ENCODE peak calls at places on chromosome 6, in six cellular contexts. O, Z, H, K, W and T are unnamed samples.
A peak's percentile ranks its signal among the peaks of the same experiment; 100 is the strongest.

GRCh38 chr6:148935705-148936306 is 189.0 kb downstream of the UST start:
- DNase-seq in O (no peak), Z (no peak), H (no peak), K (no peak), W (no peak), T (no peak)

GRCh38 chr6:4250645-4251044 is 115.3 kb upstream of the ECI2 start:
- DNase-seq in O (no peak), Z (no peak), H (no peak), K (no peak), W (no peak), T (no peak)

GRCh38 chr6:169165031-169165430 is 88.6 kb downstream of the THBS2 start:
- DNase-seq in O (peak; percentile 8), Z (no peak), H (no peak), K (no peak), W (no peak), T (no peak)

GRCh38 chr6:43838276-43839036 is 68.4 kb downstream of the VEGFA start:
- DNase-seq in O (peak; percentile 62), Z (peak; percentile 22), H (no peak), K (peak; percentile 76), W (peak; percentile 41), T (peak; percentile 43)

GRCh38 chr6:74785236-74785635 is 420.6 kb downstream of the COL12A1 start:
- DNase-seq in O (no peak), Z (no peak), H (no peak), K (no peak), W (no peak), T (no peak)

GRCh38 chr6:45196121-45196520 is 132.0 kb upstream of the RUNX2 start:
- DNase-seq in O (no peak), Z (no peak), H (no peak), K (no peak), W (no peak), T (no peak)

GRCh38 chr6:123744840-123745239 is 58.8 kb upstream of the NKAIN2 start:
- DNase-seq in O (no peak), Z (no peak), H (no peak), K (no peak), W (no peak), T (no peak)

GRCh38 chr6:84193140-84193708 is 34.2 kb downstream of the CEP162 start:
- DNase-seq in O (no peak), Z (peak; percentile 85), H (no peak), K (no peak), W (no peak), T (no peak)

GRCh38 chr6:148612043-148612442 is 134.8 kb upstream of the UST start:
- DNase-seq in O (no peak), Z (no peak), H (no peak), K (no peak), W (no peak), T (no peak)

GRCh38 chr6:139482184-139482751 is 107.8 kb upstream of the CITED2 start:
- DNase-seq in O (no peak), Z (no peak), H (no peak), K (no peak), W (no peak), T (no peak)

GRCh38 chr6:113169484-113169883 is 687.7 kb upstream of the MARCKS start:
- DNase-seq in O (no peak), Z (no peak), H (no peak), K (no peak), W (no peak), T (no peak)

DNA sequence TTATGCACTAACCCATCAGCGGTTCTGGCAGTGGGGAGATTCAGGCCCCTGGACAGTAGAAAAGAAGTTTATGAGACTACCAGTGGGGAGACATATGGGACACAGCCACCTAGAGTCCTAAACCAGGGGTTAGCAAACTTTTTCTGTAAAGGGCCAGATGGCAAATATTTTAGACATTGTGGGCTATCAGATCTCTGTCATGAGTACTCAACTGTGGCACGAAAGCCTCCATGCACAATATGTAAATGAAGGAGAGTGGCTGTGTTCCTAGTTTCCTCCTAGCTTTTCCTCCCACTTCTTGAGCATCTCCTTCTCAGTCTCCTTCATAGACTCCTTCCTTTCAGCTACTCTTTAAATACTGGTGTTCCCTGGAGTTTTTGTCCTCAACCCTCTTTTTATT is 3.3 kb upstream of the HLA-DMA start:
- DNase-seq in O (no peak), Z (no peak), H (no peak), K (no peak), W (no peak), T (no peak)
- TF ChIP-seq JUND in O (no peak), Z (no peak), H (no peak), K (no peak), W (no peak), T (no peak)

DNA sequence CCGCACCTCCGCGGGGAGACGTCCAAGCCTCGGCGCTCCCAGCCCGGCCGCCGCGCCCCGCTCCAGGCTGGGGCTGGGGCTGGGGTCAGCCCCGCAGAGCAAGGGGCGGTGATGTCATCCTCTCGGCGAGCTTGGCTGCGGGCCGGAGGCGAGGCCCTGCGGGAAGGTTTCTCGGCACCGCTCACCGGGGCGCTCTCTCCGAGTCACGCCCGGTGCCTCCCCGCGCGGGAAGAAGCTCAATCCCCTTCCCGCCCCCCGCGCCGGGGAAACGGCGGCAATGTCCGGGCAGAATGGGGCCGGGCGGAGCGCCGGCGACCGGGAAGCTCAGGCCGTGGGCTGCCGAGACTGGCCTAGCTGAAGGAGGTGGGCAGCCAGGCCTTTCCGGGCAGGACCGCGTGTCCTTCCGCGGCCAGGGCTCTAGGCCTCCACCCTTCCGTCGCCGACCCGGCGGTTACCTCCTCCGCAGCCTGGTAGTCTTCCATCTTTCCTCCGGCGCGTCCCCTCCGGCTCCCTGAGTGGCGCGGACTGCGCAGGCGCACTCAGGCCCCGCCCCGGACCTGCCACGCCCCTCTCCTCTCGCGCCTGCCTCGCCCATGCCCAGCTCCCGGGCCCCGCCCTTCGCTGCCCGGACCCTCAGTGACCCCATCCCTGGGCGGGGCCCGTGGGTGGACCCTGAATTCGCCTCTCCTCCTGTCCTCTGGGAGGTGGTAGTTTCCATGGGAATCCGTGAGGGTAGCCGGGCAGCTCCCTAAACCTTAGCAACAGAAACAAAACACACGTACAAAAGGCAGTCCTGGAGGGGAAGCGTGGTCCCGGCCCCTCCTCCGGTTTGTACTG is at the start of gene DYNLT1:
- DNase-seq in O (peak; percentile 98), Z (peak; percentile 91), H (peak; percentile 71), K (peak; percentile 100), W (peak; percentile 90), T (peak; percentile 93)
- TF ChIP-seq JUND in O (no peak), Z (no peak), H (no peak), K (peak; percentile 62), W (peak; percentile 23), T (no peak)

DNA sequence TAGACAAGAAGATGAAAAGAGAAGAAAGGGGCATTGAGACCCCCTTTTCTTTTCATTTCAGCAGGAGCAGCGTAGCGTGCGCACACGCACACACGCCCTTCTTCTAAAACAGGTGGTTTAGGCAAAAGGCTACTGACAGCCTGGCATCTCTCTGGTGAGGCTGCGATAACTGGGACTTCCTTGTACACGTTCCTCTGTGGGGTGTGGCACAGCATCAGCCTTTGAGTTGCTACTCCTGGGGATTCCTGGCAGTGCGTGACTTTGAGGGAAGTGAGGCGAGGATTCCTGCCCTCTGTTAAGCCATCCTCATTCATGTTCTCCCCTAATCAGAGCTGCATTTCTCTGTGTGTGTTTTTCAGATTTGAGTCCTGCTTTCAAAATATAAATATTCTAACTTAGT is 94.7 kb downstream of the TMEM170B start:
- DNase-seq in O (no peak), Z (peak; percentile 24), H (no peak), K (no peak), W (no peak), T (no peak)
- TF ChIP-seq JUND in O (no peak), Z (no peak), H (no peak), K (no peak), W (no peak), T (no peak)

GRCh38 chr6:118712955-118713354 is 61.6 kb upstream of the CEP85L start:
- DNase-seq in O (no peak), Z (no peak), H (no peak), K (no peak), W (no peak), T (no peak)
- TF ChIP-seq JUND in O (peak; percentile 47), Z (no peak), H (no peak), K (no peak), W (no peak), T (no peak)

GRCh38 chr6:160252073-160252809 is 6.4 kb downstream of the SLC22A2 start:
- DNase-seq in O (no peak), Z (no peak), H (no peak), K (no peak), W (no peak), T (no peak)

GRCh38 chr6:160254467-160255312 is 3.9 kb downstream of the SLC22A2 start:
- DNase-seq in O (no peak), Z (no peak), H (no peak), K (no peak), W (peak; percentile 81), T (no peak)

GRCh38 chr6:160256445-160256844 is 2.2 kb downstream of the SLC22A2 start:
- DNase-seq in O (no peak), Z (no peak), H (no peak), K (no peak), W (no peak), T (no peak)

GRCh38 chr6:160253242-160253641 is 5.4 kb downstream of the SLC22A2 start:
- DNase-seq in O (no peak), Z (no peak), H (no peak), K (no peak), W (no peak), T (no peak)

DNA sequence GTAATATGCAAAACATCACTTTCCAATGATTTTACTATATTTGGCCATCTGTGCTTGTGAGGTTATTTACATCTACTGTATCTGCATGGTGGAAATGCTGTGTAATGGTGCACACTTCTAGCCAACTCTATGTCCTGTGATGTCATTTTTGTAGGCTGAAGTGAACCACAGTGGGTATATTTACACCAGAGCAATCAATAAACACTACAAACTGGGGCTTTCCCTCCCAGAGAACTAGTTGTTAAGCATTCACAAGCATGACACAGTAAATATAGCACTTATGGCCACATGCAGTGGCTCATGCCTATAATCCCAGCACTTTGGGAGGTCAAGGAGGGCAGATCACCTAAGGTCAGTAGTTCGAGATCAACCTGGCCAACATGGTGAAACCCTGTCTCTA is 4.9 kb downstream of the SLC22A2 start:
- DNase-seq in O (no peak), Z (no peak), H (no peak), K (no peak), W (peak; percentile 11), T (no peak)
- TF ChIP-seq JUND in O (no peak), Z (no peak), H (no peak), K (no peak), W (peak; percentile 17), T (no peak)